ENCODE peak calls at places on chromosomes 13 and 19, in seven cellular contexts. P is transverse colon, X is AG09309, R is epithelial cell of esophagus, Y is GM23338, L is brain microvascular endothelial cell, S is breast epithelium. D is an unnamed sample.

GRCh38 chr13:23856008-23856750 is 33.0 kb downstream of the MIPEP start:
- DNase-seq in P (no peak), X (no peak), R (no peak), Y (peak), L (no peak), S (no peak), D (no peak)

GRCh38 chr13:24308068-24308445 is 1.3 kb upstream of the C1QTNF9 start:
- DNase-seq in P (no peak), X (no peak), R (no peak), Y (no peak), L (no peak), S (no peak), D (no peak)

GRCh38 chr13:41547253-41548000 is 90.1 kb downstream of the RGCC start:
- DNase-seq in P (no peak), X (peak), R (peak), Y (no peak), L (no peak), S (no peak), D (no peak)

GRCh38 chr13:87122551-87122950 is 548.6 kb upstream of the SLITRK5 start:
- DNase-seq in P (no peak), X (no peak), R (peak), Y (no peak), L (peak), S (no peak), D (no peak)

GRCh38 chr13:30154931-30155330 is 152.4 kb downstream of the KATNAL1 start:
- DNase-seq in P (no peak), X (no peak), R (no peak), Y (no peak), L (no peak), S (no peak), D (no peak)

GRCh38 chr13:21124853-21125252 is 51.5 kb downstream of the SKA3 start:
- DNase-seq in P (no peak), X (no peak), R (peak), Y (peak), L (peak), S (no peak), D (no peak)

GRCh38 chr19:8302357-8302691 is 5.8 kb downstream of the CD320 start:
- DNase-seq in P (no peak), X (no peak), R (no peak), Y (no peak), L (no peak), S (peak), D (no peak)

GRCh38 chr19:51421229-51422052 is 4.0 kb upstream of the SIGLEC10 start:
- DNase-seq in P (no peak), X (no peak), R (no peak), Y (peak), L (no peak), S (no peak), D (no peak)

GRCh38 chr13:68304287-68304893 is 1074.3 kb upstream of the PCDH9 start:
- DNase-seq in P (no peak), X (no peak), R (peak), Y (peak), L (no peak), S (no peak), D (no peak)

GRCh38 chr13:112182251-112182650 is 115.3 kb downstream of the SOX1 start:
- DNase-seq in P (no peak), X (no peak), R (no peak), Y (no peak), L (no peak), S (no peak), D (no peak)

GRCh38 chr13:59088716-59089115 is 1075.0 kb downstream of the DIAPH3 start:
- DNase-seq in P (no peak), X (no peak), R (no peak), Y (no peak), L (peak), S (no peak), D (no peak)

GRCh38 chr19:30222428-30222873 is 149.7 kb upstream of the ZNF536 start:
- DNase-seq in P (no peak), X (no peak), R (no peak), Y (peak), L (no peak), S (no peak), D (no peak)

GRCh38 chr13:32297206-32297605 is 18.0 kb downstream of the ZAR1L start:
- DNase-seq in P (no peak), X (no peak), R (no peak), Y (no peak), L (no peak), S (no peak), D (no peak)

GRCh38 chr19:17560205-17560595 is 4.8 kb downstream of the COLGALT1 start:
- DNase-seq in P (no peak), X (peak), R (peak), Y (no peak), L (peak), S (no peak), D (no peak)

GRCh38 chr13:35876601-35877000 is 254.6 kb downstream of the DCLK1 start:
- DNase-seq in P (no peak), X (no peak), R (no peak), Y (no peak), L (no peak), S (no peak), D (no peak)

GRCh38 chr13:51305558-51305957 is 33.9 kb upstream of the SERPINE3 start:
- DNase-seq in P (no peak), X (no peak), R (peak), Y (no peak), L (no peak), S (no peak), D (no peak)

GRCh38 chr13:35874704-35875103 is 256.5 kb downstream of the DCLK1 start:
- DNase-seq in P (no peak), X (no peak), R (no peak), Y (no peak), L (no peak), S (no peak), D (no peak)

DNA sequence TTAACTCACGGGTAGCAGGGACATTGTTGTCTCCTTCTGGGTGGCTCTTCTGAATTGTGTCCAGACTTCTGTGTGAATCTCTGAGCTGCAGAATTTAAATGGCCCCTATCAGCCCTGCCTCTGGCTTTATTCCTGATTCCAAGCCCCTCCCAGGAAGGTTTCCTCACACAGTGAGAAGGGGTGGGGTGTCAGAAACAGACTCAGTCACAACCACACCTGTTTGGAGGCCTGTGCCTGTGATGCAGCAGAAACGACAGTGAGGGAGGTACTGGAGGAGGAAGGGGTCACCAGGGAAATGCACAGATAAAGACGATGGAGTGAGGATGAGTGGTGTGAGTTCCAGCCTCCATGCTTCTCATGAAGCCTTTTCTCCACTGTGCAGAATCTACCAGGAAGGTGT is at the start of gene CLC:
- DNase-seq in P (no peak), X (no peak), R (no peak), Y (no peak), L (no peak), S (no peak), D (no peak)
- TF ChIP-seq CTCF in P (no peak), X (no peak), R (no peak), Y (no peak), L (no peak), S (no peak), D (no peak)

GRCh38 chr19:33868821-33869412 is 72.2 kb downstream of the KCTD15 start:
- DNase-seq in P (peak), X (peak), R (peak), Y (peak), L (no peak), S (peak), D (no peak)
- TF ChIP-seq CTCF in P (no peak), X (no peak), R (peak), Y (no peak), L (peak), S (no peak), D (no peak)

DNA sequence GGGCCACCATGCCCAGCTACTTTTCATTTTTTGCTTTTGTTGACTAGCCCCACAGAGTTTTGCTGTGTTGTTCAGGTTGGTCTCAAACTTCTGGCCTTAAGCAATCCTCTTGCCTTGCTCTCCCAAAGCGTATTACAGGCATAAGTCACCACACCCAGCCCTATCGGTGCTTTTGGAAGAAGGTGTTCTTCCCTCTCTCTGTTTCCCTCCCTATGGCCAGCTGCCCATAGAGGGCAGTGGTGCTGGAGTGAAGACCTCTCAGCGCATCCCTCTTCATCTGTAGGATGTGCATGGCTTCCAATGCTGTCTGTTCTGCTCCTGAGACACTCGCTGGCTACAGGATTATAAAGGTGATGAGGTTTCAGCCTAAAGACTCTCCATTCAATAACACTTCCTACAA is 1.3 kb upstream of the CD22 start:
- DNase-seq in P (no peak), X (no peak), R (no peak), Y (peak), L (no peak), S (no peak), D (no peak)
- TF ChIP-seq CTCF in P (no peak), X (peak), R (peak), Y (peak), L (peak), S (no peak), D (no peak)

GRCh38 chr13:110137677-110138008 is 169.3 kb downstream of the COL4A1 start:
- DNase-seq in P (peak), X (no peak), R (no peak), Y (no peak), L (peak), S (no peak), D (no peak)
- TF ChIP-seq CTCF in P (no peak), X (peak), R (peak), Y (peak), L (peak), S (no peak), D (no peak)

GRCh38 chr13:52450793-52451116 is 321 bp upstream of the VPS36 start:
- DNase-seq in P (no peak), X (no peak), R (no peak), Y (no peak), L (no peak), S (no peak), D (no peak)
- TF ChIP-seq CTCF in P (no peak), X (no peak), R (peak), Y (no peak), L (no peak), S (no peak), D (no peak)

DNA sequence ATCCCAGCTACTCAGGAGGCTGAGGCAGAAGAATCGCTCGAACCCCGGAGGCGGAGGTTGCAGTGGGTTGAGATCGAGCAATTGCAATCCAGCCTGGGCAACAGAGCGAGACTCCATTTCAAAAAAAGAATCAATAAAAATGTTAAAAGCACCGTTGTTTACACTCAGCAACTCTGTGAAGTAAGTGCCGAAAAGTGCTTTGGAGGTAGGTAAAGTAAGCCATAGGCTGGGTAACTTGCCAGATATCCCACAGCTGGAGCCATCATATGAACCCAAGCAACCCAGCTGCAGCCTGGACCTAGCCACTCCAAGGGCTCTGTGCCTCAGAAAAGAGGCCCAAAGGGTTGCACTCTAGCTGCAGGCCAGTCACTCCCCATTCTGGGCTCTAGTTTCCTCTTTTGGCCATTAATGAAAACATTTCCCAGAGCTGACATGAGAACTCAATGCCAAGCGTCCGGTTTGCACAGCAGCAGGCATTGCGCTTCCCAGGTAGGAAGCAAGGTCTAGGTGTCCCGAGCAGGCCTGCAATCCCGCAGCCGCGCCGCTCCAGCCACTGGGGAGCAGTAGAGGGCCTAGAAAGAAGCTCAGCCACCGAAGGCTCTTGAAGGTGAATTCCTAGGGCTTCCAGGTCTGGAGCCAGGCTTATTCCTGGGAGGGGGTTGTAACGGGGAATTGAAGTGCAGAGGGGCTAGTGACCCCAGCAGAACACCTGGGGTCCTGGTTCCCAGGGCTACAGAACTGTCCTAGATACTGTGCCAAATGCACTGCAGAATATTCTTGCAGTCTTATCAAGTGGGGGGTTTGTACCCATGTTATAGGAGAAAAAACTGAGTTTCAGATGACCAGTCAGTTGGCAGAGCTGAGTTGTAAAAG is 4.1 kb upstream of the CD79A start:
- DNase-seq in P (peak), X (no peak), R (peak), Y (peak), L (peak), S (peak), D (no peak)
- TF ChIP-seq CTCF in P (peak), X (peak), R (peak), Y (peak), L (peak), S (peak), D (no peak)